ENCODE peak calls at places on chromosomes 16 and 17, in eight cellular contexts. W, T, B, H, D, X, C and K are unnamed samples.
A peak's percentile ranks its signal among the peaks of the same experiment; 100 is the strongest.

GRCh38 chr17:17877548-17878358 is 41.0 kb upstream of the SREBF1 start:
- DNase-seq in C (peak; percentile 77), W (peak; percentile 95), T (peak; percentile 91), H (peak; percentile 74), D (peak; percentile 97), X (peak; percentile 78), B (peak; percentile 66), K (no peak)

GRCh38 chr16:9124908-9125584 is 33.6 kb downstream of the HAPSTR1 start:
- DNase-seq in D (no peak), X (no peak), B (no peak), T (no peak), W (no peak), H (no peak), C (no peak), K (no peak)

GRCh38 chr16:56793504-56793903 is 63.6 kb downstream of the NUP93 start:
- DNase-seq in W (no peak), C (no peak), B (no peak), D (peak; percentile 70), H (no peak), X (no peak), T (no peak), K (peak; percentile 12)

GRCh38 chr17:43402567-43402966 is 3.8 kb downstream of the ARL4D start:
- DNase-seq in B (no peak), W (no peak), D (no peak), T (no peak), C (no peak), X (no peak), H (no peak), K (no peak)

GRCh38 chr17:57523926-57524634 is 221.0 kb downstream of the CCDC182 start:
- DNase-seq in D (no peak), C (no peak), T (no peak), X (no peak), W (peak; percentile 78), H (no peak), B (peak; percentile 56), K (peak; percentile 15)

GRCh38 chr16:89017543-89017942 is 40.5 kb upstream of the CBFA2T3 start:
- DNase-seq in X (peak; percentile 26), D (no peak), B (no peak), H (no peak), W (no peak), C (no peak), T (no peak), K (no peak)

GRCh38 chr16:87126403-87127025 is 190.7 kb downstream of the C16orf95 start:
- DNase-seq in T (no peak), D (no peak), X (no peak), B (no peak), H (no peak), W (no peak), C (no peak), K (no peak)

GRCh38 chr16:85350973-85351372 is 238.7 kb upstream of the CIBAR2 start:
- DNase-seq in D (peak; percentile 94), T (peak; percentile 84), B (peak; percentile 97), H (peak; percentile 88), W (peak; percentile 95), C (peak; percentile 96), X (peak; percentile 90), K (no peak)

GRCh38 chr16:72837846-72838661 is 209.9 kb downstream of the ZFHX3 start:
- DNase-seq in D (no peak), X (no peak), W (peak; percentile 44), T (no peak), H (no peak), B (no peak), C (no peak), K (no peak)

GRCh38 chr17:64128787-64129514 is 993 bp downstream of the ERN1 start:
- DNase-seq in D (peak; percentile 58), W (peak; percentile 47), C (peak; percentile 48), X (no peak), H (no peak), B (no peak), T (no peak), K (peak; percentile 29)

GRCh38 chr17:77606865-77607210 is 351.7 kb upstream of the TNRC6C start:
- DNase-seq in D (no peak), C (no peak), B (no peak), W (no peak), X (no peak), H (no peak), T (no peak), K (no peak)

GRCh38 chr16:81693467-81694303 is 85.4 kb upstream of the PLCG2 start:
- DNase-seq in D (no peak), B (no peak), C (no peak), X (no peak), W (peak; percentile 88), T (no peak), H (no peak), K (no peak)

GRCh38 chr17:8947201-8947600 is 18.3 kb downstream of the PIK3R5 start:
- DNase-seq in B (no peak), T (no peak), C (no peak), H (no peak), W (peak; percentile 30), D (peak; percentile 9), X (no peak), K (no peak)

GRCh38 chr17:18021372-18021771 is 17.6 kb downstream of the ATPAF2 start:
- DNase-seq in X (no peak), C (no peak), T (no peak), B (peak; percentile 87), H (no peak), W (no peak), D (no peak), K (no peak)

GRCh38 chr17:45649796-45650195 is 134.3 kb upstream of the CRHR1 start:
- DNase-seq in B (no peak), W (no peak), T (no peak), C (no peak), D (no peak), H (no peak), X (no peak), K (no peak)

GRCh38 chr16:20704281-20704680 is 6.8 kb upstream of the ACSM1 start:
- DNase-seq in X (no peak), T (no peak), D (no peak), C (no peak), B (no peak), W (no peak), H (no peak), K (no peak)

GRCh38 chr17:19470529-19471261 is 59.7 kb downstream of the RNF112 start:
- DNase-seq in T (peak; percentile 79), D (peak; percentile 82), W (no peak), H (no peak), X (no peak), B (peak; percentile 47), C (peak; percentile 87), K (no peak)
- H3K4me3 ChIP-seq in T (peak overlapping the region; percentile 58), D (no peak overlapping the region), W (peak overlapping the region; percentile 57), H (no peak overlapping the region), X (no peak overlapping the region), B (peak overlapping the region; percentile 33), C (peak overlapping the region; percentile 30), K (no peak overlapping the region)

GRCh38 chr17:980406-981291 is 1.1 kb upstream of the NXN start:
- DNase-seq in W (peak; percentile 71), X (peak; percentile 76), B (peak; percentile 72), D (peak; percentile 89), C (peak; percentile 81), H (peak; percentile 80), T (no peak), K (peak; percentile 87)

GRCh38 chr17:979539-980405 is at the start of gene NXN:
- DNase-seq in D (peak; percentile 83), W (peak; percentile 60), C (peak; percentile 93), T (peak; percentile 89), X (peak; percentile 100), B (peak; percentile 82), H (peak; percentile 99), K (peak; percentile 84)

GRCh38 chr17:979211-979538 is 401 bp downstream of the NXN start:
- DNase-seq in X (no peak), W (no peak), D (no peak), T (peak; percentile 79), H (no peak), B (no peak), C (no peak), K (no peak)

GRCh38 chr17:978110-979093 is 1.2 kb downstream of the NXN start:
- DNase-seq in X (peak; percentile 82), B (no peak), C (no peak), W (peak; percentile 62), H (peak; percentile 69), T (no peak), D (peak; percentile 32), K (no peak)

GRCh38 chr17:981292-981658 is 1.7 kb upstream of the NXN start:
- DNase-seq in H (no peak), D (no peak), X (no peak), B (no peak), W (no peak), C (no peak), T (no peak), K (no peak)
- TF ChIP-seq CTCF in H (no peak), D (no peak), X (no peak), B (no peak), W (no peak), C (no peak), T (no peak), K (no peak)

DNA sequence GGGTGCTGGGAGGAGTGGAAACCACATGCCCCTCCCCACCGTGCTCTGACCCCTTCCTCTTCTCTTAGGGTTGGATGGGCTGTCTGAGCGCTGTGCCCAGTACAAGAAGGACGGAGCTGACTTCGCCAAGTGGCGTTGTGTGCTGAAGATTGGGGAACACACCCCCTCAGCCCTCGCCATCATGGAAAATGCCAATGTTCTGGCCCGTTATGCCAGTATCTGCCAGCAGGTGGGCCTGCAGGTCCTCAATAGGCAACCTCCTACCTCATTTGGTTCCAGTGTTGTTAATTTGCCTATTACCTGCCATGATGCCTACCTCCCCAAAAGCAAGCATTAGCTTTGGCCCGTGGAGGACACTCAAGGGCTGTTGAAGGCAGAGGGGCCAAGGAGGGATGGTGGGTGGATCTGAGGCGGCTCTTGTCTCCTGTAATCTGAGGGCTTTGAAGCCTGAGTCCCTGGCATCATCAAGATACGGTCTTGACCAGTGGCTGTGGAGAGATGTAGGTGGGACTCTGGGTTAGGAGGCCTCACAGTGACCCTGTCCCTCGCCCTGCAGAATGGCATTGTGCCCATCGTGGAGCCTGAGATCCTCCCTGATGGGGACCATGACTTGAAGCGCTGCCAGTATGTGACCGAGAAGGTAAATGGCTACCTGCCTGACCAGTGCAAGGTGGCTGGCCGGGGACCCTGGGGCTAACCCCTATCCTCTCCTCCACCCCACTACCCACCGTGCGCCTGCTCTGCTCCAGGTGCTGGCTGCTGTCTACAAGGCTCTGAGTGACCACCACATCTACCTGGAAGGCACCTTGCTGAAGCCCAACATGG is 3.4 kb downstream of the ALDOA start:
- DNase-seq in H (peak; percentile 52), C (no peak), W (no peak), B (no peak), T (no peak), D (no peak), X (no peak), K (peak; percentile 46)
- H3K4me3 ChIP-seq in H (peak overlapping the region; percentile 46), C (no peak overlapping the region), W (no peak overlapping the region), B (no peak overlapping the region), T (peak overlapping the region; percentile 25), D (no peak overlapping the region), X (no peak overlapping the region), K (no peak overlapping the region)

DNA sequence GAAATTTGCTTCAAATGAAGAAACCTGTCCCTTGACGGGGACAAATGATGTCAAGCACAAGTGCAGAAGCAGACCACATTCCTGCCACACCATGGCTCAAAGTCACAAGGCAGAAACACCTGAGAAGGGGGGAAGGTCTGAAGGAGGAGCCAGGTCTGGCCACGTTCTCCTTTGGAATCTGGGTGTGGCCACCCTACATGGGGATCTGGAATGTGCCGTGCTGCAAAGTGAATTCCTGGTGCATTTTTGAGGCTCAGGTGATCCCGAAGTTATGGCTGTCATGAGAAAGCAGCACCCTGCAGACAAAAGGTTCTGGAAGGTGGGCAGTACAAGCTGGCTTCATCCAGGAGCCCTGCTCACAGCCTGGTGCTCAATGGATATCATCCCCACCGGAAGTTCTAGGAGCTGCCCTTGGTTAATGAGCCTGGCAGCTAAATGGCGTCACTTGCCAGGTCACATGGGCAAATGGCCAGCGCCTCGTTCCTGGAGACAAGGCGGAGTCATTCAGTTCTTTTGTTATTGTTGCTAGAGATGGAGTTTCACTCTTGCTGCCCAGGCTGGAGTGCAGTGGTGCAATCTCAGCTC is 20.1 kb upstream of the ADCY9 start:
- DNase-seq in B (no peak), C (no peak), X (peak; percentile 67), D (no peak), W (no peak), H (no peak), T (no peak), K (no peak)
- TF ChIP-seq CTCF in B (no peak), C (no peak), X (no peak), D (no peak), W (no peak), H (no peak), T (no peak), K (no peak)